ENCODE peak calls at places on chromosomes 4 and X, in four cellular contexts. I is EL, M is Calu3, L is NCI-H146. P is an unnamed sample.

GRCh38 chrX:136250191-136251041 is 784 bp downstream of the MAP7D3 start:
- DNase-seq in M (peak; percentile 4), L (no peak), I (peak; percentile 26), P (peak; percentile 42)

GRCh38 chr4:147831452-147832192 is 99.7 kb downstream of the ARHGAP10 start:
- DNase-seq in M (peak; percentile 26), I (peak; percentile 94), L (no peak), P (peak; percentile 86)

GRCh38 chr4:86523333-86523732 is 70.8 kb upstream of the PTPN13 start:
- DNase-seq in M (no peak), L (no peak), I (no peak), P (no peak)

GRCh38 chrX:88244066-88244465 is 503.0 kb upstream of the CPXCR1 start:
- DNase-seq in L (no peak), I (no peak), M (no peak), P (no peak)

GRCh38 chr4:74555231-74555630 is 110.3 kb downstream of the AREG start:
- DNase-seq in L (no peak), I (no peak), M (no peak), P (no peak)

GRCh38 chrX:150086371-150086770 is 148.1 kb upstream of the EOLA2 start:
- DNase-seq in L (no peak), M (no peak), I (no peak), P (no peak)

GRCh38 chrX:38817004-38817703 is 15.9 kb downstream of the MID1IP1 start:
- DNase-seq in L (no peak), I (peak; percentile 51), M (peak; percentile 13), P (peak; percentile 44)

GRCh38 chr4:176238819-176239218 is 30.2 kb downstream of the ASB5 start:
- DNase-seq in M (no peak), I (peak; percentile 31), L (no peak), P (no peak)

GRCh38 chrX:119654112-119654531 is 38.8 kb downstream of the SEPTIN6 start:
- DNase-seq in L (no peak), M (no peak), I (no peak), P (no peak)

GRCh38 chrX:45767021-45767491 is 566.4 kb upstream of the DIPK2B start:
- DNase-seq in M (no peak), L (no peak), I (no peak), P (no peak)

GRCh38 chrX:130163350-130163851 is 2.2 kb downstream of the AIFM1 start:
- DNase-seq in L (no peak), I (no peak), M (no peak), P (no peak)

GRCh38 chr4:37685726-37686372 is 327 bp downstream of the RELL1 start:
- DNase-seq in M (no peak), L (peak; percentile 18), I (peak; percentile 56), P (peak; percentile 43)

GRCh38 chr4:38454284-38454683 is 209.7 kb upstream of the KLF3 start:
- DNase-seq in M (no peak), L (no peak), I (no peak), P (no peak)

GRCh38 chr4:41334182-41334581 is 77.5 kb downstream of the UCHL1 start:
- DNase-seq in L (no peak), M (peak; percentile 56), I (no peak), P (no peak)

GRCh38 chrX:112147206-112147605 is 64.6 kb upstream of the TRPC5 start:
- DNase-seq in I (no peak), L (no peak), M (peak; percentile 6), P (peak; percentile 41)

GRCh38 chr4:6114181-6114580 is 86.2 kb downstream of the JAKMIP1 start:
- DNase-seq in I (no peak), L (no peak), M (no peak), P (no peak)

GRCh38 chrX:111868726-111869638 is 7.0 kb upstream of the TRPC5OS start:
- DNase-seq in M (no peak), I (no peak), L (no peak), P (no peak)

GRCh38 chr4:99679204-99679603 is 21.6 kb upstream of the C4orf54 start:
- DNase-seq in M (peak; percentile 12), I (no peak), L (peak; percentile 69), P (no peak)

GRCh38 chr4:87633239-87633638 is 16.8 kb upstream of the DMP1 start:
- DNase-seq in L (no peak), I (peak; percentile 71), M (no peak), P (peak; percentile 9)

GRCh38 chrX:95382799-95383198 is 1301.8 kb upstream of the DIAPH2 start:
- DNase-seq in I (no peak), M (no peak), L (no peak), P (no peak)

GRCh38 chr4:15653864-15654391 is 1.2 kb downstream of the FBXL5 start:
- DNase-seq in I (peak; percentile 68), M (no peak), L (peak; percentile 42), P (peak; percentile 35)

GRCh38 chrX:10010686-10011085 is 43.5 kb downstream of the CLDN34 start:
- DNase-seq in M (no peak), I (peak; percentile 63), L (peak; percentile 4), P (peak; percentile 7)

GRCh38 chrX:21933077-21933476 is 7.4 kb upstream of the SMS start:
- DNase-seq in M (no peak), I (no peak), L (no peak), P (no peak)

GRCh38 chrX:40157228-40158035 is 59.7 kb upstream of the BCOR start:
- DNase-seq in L (no peak), I (no peak), M (no peak), P (no peak)

GRCh38 chr4:26812049-26812729 is 48.5 kb upstream of the STIM2 start:
- DNase-seq in I (no peak), M (no peak), L (no peak), P (no peak)

GRCh38 chr4:162782778-162783507 is 383.7 kb downstream of the NAF1 start:
- DNase-seq in M (no peak), L (no peak), I (no peak), P (no peak)

GRCh38 chr4:4801013-4801412 is 58.5 kb upstream of the MSX1 start:
- DNase-seq in I (peak; percentile 46), M (no peak), L (no peak), P (peak; percentile 51)

GRCh38 chrX:129641941-129642340 is 12.8 kb downstream of the APLN start:
- DNase-seq in L (no peak), I (peak; percentile 42), M (no peak), P (no peak)

GRCh38 chrX:16585486-16586370 is 64.2 kb upstream of the S100G start:
- DNase-seq in L (no peak), I (no peak), M (no peak), P (no peak)

GRCh38 chr4:174669278-174669677 is 147.0 kb upstream of the HPGD start:
- DNase-seq in I (peak; percentile 70), L (no peak), M (peak; percentile 6), P (peak; percentile 82)

GRCh38 chr4:171265190-171265818 is 547.9 kb upstream of the GALNTL6 start:
- DNase-seq in M (no peak), L (no peak), I (no peak), P (no peak)

GRCh38 chr4:3250438-3250955 is 1.5 kb downstream of the MSANTD1 start:
- DNase-seq in M (no peak), L (no peak), I (no peak), P (no peak)

GRCh38 chrX:11740794-11741193 is 17.2 kb upstream of the MSL3 start:
- DNase-seq in I (no peak), M (no peak), L (no peak), P (no peak)

GRCh38 chrX:46582325-46582724 is 8.8 kb downstream of the CHST7 start:
- DNase-seq in M (no peak), I (peak; percentile 71), L (no peak), P (no peak)

GRCh38 chrX:75303795-75304194 is 29.9 kb downstream of the UPRT start:
- DNase-seq in L (no peak), M (no peak), I (peak; percentile 49), P (peak; percentile 7)

GRCh38 chr4:152408514-152409327 is 127.2 kb downstream of the FBXW7 start:
- DNase-seq in M (no peak), I (peak; percentile 45), L (peak; percentile 1), P (peak; percentile 48)

GRCh38 chrX:56222473-56223000 is 9.6 kb upstream of the KLF8 start:
- DNase-seq in I (no peak), M (no peak), L (no peak), P (no peak)

P was measured in AG08395.